ENCODE peak calls at places on chromosomes 6 and 20, in four cellular contexts. E is AG09309; N is foreskin keratinocyte; U is effector memory CD8-positive, alpha-beta T cell. V is an unnamed sample.

GRCh38 chr20:43220612-43221011 is 30.9 kb upstream of the PTPRT start:
- DNase-seq in N (no peak), U (no peak), E (no peak), V (no peak)

GRCh38 chr20:49573900-49574416 is 6.0 kb upstream of the PTGIS start:
- DNase-seq in N (no peak), U (no peak), E (peak; percentile 59), V (no peak)

GRCh38 chr6:112800439-112800838 is 453.3 kb downstream of the RFPL4B start:
- DNase-seq in U (no peak), E (no peak), N (no peak), V (no peak)

GRCh38 chr6:131182991-131183425 is 47.7 kb downstream of the AKAP7 start:
- DNase-seq in E (no peak), U (peak; percentile 5), N (no peak), V (no peak)

GRCh38 chr20:32184953-32185603 is 22.5 kb downstream of the PLAGL2 start:
- DNase-seq in N (no peak), E (no peak), U (no peak), V (no peak)

GRCh38 chr6:152356659-152357058 is 280.5 kb downstream of the SYNE1 start:
- DNase-seq in U (no peak), E (peak; percentile 37), N (peak; percentile 49), V (no peak)

GRCh38 chr6:105363100-105363754 is 39.7 kb downstream of the PREP start:
- DNase-seq in U (no peak), E (no peak), N (peak; percentile 36), V (no peak)

GRCh38 chr6:16471222-16471784 is 232.9 kb downstream of the GMPR start:
- DNase-seq in U (no peak), N (no peak), E (no peak), V (no peak)

GRCh38 chr20:3889489-3890409 is 562 bp downstream of the PANK2 start:
- DNase-seq in N (peak; percentile 28), E (no peak), U (no peak), V (no peak)

GRCh38 chr6:128491643-128492206 is 28.7 kb downstream of the PTPRK start:
- DNase-seq in E (no peak), N (peak; percentile 72), U (no peak), V (no peak)

GRCh38 chr6:30932665-30933365 is 845 bp upstream of the SFTA2 start:
- DNase-seq in U (no peak), N (no peak), E (no peak), V (no peak)

GRCh38 chr6:41332241-41332640 is 3.2 kb upstream of the NCR2 start:
- DNase-seq in N (no peak), E (no peak), U (no peak), V (no peak)

GRCh38 chr20:63498950-63499332 is at the start of gene EEF1A2:
- DNase-seq in U (peak; percentile 39), N (no peak), E (no peak), V (no peak)

GRCh38 chr6:168937061-168937460 is 316.6 kb downstream of the THBS2 start:
- DNase-seq in E (no peak), U (no peak), N (peak; percentile 71), V (no peak)

GRCh38 chr20:54476336-54476928 is 1.0 kb downstream of the DOK5 start:
- DNase-seq in U (no peak), N (no peak), E (no peak), V (no peak)

GRCh38 chr6:15498640-15499039 is 164.2 kb downstream of the DTNBP1 start:
- DNase-seq in E (no peak), U (no peak), N (peak; percentile 67), V (no peak)

GRCh38 chr6:158316022-158316421 is 3.8 kb downstream of the TULP4 start:
- DNase-seq in N (peak; percentile 89), U (no peak), E (no peak), V (no peak)

GRCh38 chr6:88626460-88626859 is 337.0 kb downstream of the RNGTT start:
- DNase-seq in E (no peak), N (no peak), U (no peak), V (no peak)

GRCh38 chr20:32302507-32302872 is 25.0 kb downstream of the KIF3B start:
- DNase-seq in E (no peak), U (no peak), N (peak; percentile 23), V (no peak)

GRCh38 chr6:158286413-158286812 is 25.9 kb upstream of the TULP4 start:
- DNase-seq in N (peak; percentile 68), E (peak; percentile 56), U (no peak), V (peak; percentile 62)

GRCh38 chr6:13870185-13870584 is 54.6 kb upstream of the RNF182 start:
- DNase-seq in U (no peak), N (no peak), E (no peak), V (no peak)

GRCh38 chr6:134031696-134032255 is 20.6 kb downstream of the SLC2A12 start:
- DNase-seq in U (no peak), E (no peak), N (peak; percentile 81), V (no peak)

GRCh38 chr20:3714092-3714491 is 1.7 kb upstream of the SIGLEC1 start:
- DNase-seq in U (no peak), E (no peak), N (no peak), V (no peak)

GRCh38 chr6:105560611-105561066 is 157.8 kb upstream of the PREP start:
- DNase-seq in U (no peak), N (peak; percentile 85), E (peak; percentile 25), V (no peak)

GRCh38 chr20:64233725-64234124 is 21.8 kb upstream of the PCMTD2 start:
- DNase-seq in N (no peak), E (no peak), U (no peak), V (no peak)

GRCh38 chr6:139372326-139373153 is 1.9 kb downstream of the CITED2 start:
- DNase-seq in U (no peak), N (peak; percentile 37), E (no peak), V (no peak)

GRCh38 chr6:165973473-165973872 is 194.2 kb downstream of the TBXT start:
- DNase-seq in N (no peak), E (no peak), U (no peak), V (no peak)

GRCh38 chr6:159169193-159169555 is at the start of gene FNDC1:
- DNase-seq in N (no peak), E (no peak), U (peak; percentile 30), V (no peak)

GRCh38 chr6:110089323-110089722 is 90.1 kb downstream of the WASF1 start:
- DNase-seq in U (no peak), N (no peak), E (no peak), V (no peak)

GRCh38 chr6:111410371-111410770 is 72.6 kb downstream of the REV3L start:
- DNase-seq in U (no peak), E (no peak), N (no peak), V (no peak)

GRCh38 chr6:37700266-37700973 is 2.7 kb upstream of the MDGA1 start:
- DNase-seq in U (no peak), E (no peak), N (no peak), V (no peak)

GRCh38 chr6:132161283-132161682 is 210.1 kb upstream of the CCN2 start:
- DNase-seq in U (no peak), E (no peak), N (peak; percentile 42), V (peak; percentile 31)

GRCh38 chr20:8720089-8720488 is 348.8 kb upstream of the PLCB4 start:
- DNase-seq in N (no peak), E (no peak), U (no peak), V (no peak)

GRCh38 chr20:17558154-17558940 is 11.5 kb upstream of the DSTN start:
- DNase-seq in E (peak; percentile 69), U (no peak), N (peak; percentile 93), V (peak; percentile 92)

GRCh38 chr6:133136177-133136896 is 104.8 kb upstream of the EYA4 start:
- DNase-seq in U (no peak), N (no peak), E (no peak), V (no peak)

V was measured in GM04503.